ENCODE peak calls at places on chromosomes 6 and 20, in ten cellular contexts. O, J, D, M, T, C, F, X, U and V are unnamed samples.
A peak's percentile ranks its signal among the peaks of the same experiment; 100 is the strongest.

GRCh38 chr6:6736753-6737654 is 148.5 kb downstream of the LY86 start:
- DNase-seq in O (peak; percentile 72), J (peak; percentile 37), D (no peak), M (peak; percentile 92), T (peak; percentile 90), C (no peak), F (peak; percentile 88), X (no peak), U (no peak), V (peak; percentile 67)

GRCh38 chr6:132132420-132132819 is 181.2 kb upstream of the CCN2 start:
- DNase-seq in O (no peak), J (no peak), D (no peak), M (no peak), T (no peak), C (no peak), F (no peak), X (no peak), U (no peak), V (no peak)

GRCh38 chr6:124590001-124590400 is 372.2 kb upstream of the RNF217 start:
- DNase-seq in O (no peak), J (no peak), D (no peak), M (no peak), T (no peak), C (no peak), F (no peak), X (no peak), U (no peak), V (no peak)

GRCh38 chr6:38846844-38847243 is 131.7 kb downstream of the DNAH8 start:
- DNase-seq in O (no peak), J (no peak), D (no peak), M (no peak), T (no peak), C (no peak), F (no peak), X (no peak), U (no peak), V (no peak)

GRCh38 chr20:10982692-10983091 is 308.9 kb upstream of the JAG1 start:
- DNase-seq in O (no peak), J (no peak), D (no peak), M (no peak), T (peak; percentile 65), C (no peak), F (no peak), X (no peak), U (peak; percentile 53), V (no peak)

GRCh38 chr6:47147836-47148344 is 105.8 kb upstream of the ADGRF1 start:
- DNase-seq in O (no peak), J (no peak), D (peak; percentile 77), M (no peak), T (no peak), C (no peak), F (no peak), X (no peak), U (no peak), V (no peak)

GRCh38 chr20:44727039-44727438 is 11.9 kb downstream of the CCN5 start:
- DNase-seq in O (no peak), J (no peak), D (no peak), M (no peak), T (no peak), C (no peak), F (no peak), X (no peak), U (no peak), V (no peak)

GRCh38 chr6:29965873-29966601 is 23.7 kb downstream of the HLA-A start:
- DNase-seq in O (peak; percentile 38), J (peak; percentile 91), D (no peak), M (peak; percentile 88), T (peak; percentile 91), C (peak; percentile 67), F (peak; percentile 52), X (peak; percentile 79), U (peak; percentile 92), V (peak; percentile 92)

GRCh38 chr20:36197271-36197670 is 39.0 kb upstream of the AAR2 start:
- DNase-seq in O (no peak), J (no peak), D (no peak), M (no peak), T (no peak), C (no peak), F (no peak), X (no peak), U (no peak), V (no peak)

GRCh38 chr6:85432554-85432953 is 17.3 kb upstream of the NT5E start:
- DNase-seq in O (no peak), J (no peak), D (no peak), M (no peak), T (no peak), C (no peak), F (no peak), X (no peak), U (no peak), V (no peak)

GRCh38 chr6:85464722-85465150 is 14.9 kb downstream of the NT5E start:
- DNase-seq in O (no peak), J (no peak), D (peak; percentile 70), M (no peak), T (no peak), C (no peak), F (no peak), X (no peak), U (peak; percentile 93), V (no peak)

GRCh38 chr20:38600057-38600456 is 1.6 kb upstream of the ARHGAP40 start:
- DNase-seq in O (no peak), J (no peak), D (no peak), M (no peak), T (no peak), C (no peak), F (no peak), X (no peak), U (no peak), V (no peak)

GRCh38 chr20:38602185-38602581 is 574 bp downstream of the ARHGAP40 start:
- DNase-seq in O (no peak), J (no peak), D (no peak), M (no peak), T (no peak), C (no peak), F (peak; percentile 40), X (no peak), U (no peak), V (no peak)

GRCh38 chr20:38603286-38603685 is 1.7 kb downstream of the ARHGAP40 start:
- DNase-seq in O (no peak), J (no peak), D (no peak), M (no peak), T (no peak), C (no peak), F (no peak), X (no peak), U (no peak), V (no peak)

GRCh38 chr20:38599410-38599882 is 2.2 kb upstream of the ARHGAP40 start:
- DNase-seq in O (peak; percentile 94), J (no peak), D (no peak), M (no peak), T (no peak), C (peak; percentile 90), F (no peak), X (no peak), U (no peak), V (peak; percentile 85)

DNA sequence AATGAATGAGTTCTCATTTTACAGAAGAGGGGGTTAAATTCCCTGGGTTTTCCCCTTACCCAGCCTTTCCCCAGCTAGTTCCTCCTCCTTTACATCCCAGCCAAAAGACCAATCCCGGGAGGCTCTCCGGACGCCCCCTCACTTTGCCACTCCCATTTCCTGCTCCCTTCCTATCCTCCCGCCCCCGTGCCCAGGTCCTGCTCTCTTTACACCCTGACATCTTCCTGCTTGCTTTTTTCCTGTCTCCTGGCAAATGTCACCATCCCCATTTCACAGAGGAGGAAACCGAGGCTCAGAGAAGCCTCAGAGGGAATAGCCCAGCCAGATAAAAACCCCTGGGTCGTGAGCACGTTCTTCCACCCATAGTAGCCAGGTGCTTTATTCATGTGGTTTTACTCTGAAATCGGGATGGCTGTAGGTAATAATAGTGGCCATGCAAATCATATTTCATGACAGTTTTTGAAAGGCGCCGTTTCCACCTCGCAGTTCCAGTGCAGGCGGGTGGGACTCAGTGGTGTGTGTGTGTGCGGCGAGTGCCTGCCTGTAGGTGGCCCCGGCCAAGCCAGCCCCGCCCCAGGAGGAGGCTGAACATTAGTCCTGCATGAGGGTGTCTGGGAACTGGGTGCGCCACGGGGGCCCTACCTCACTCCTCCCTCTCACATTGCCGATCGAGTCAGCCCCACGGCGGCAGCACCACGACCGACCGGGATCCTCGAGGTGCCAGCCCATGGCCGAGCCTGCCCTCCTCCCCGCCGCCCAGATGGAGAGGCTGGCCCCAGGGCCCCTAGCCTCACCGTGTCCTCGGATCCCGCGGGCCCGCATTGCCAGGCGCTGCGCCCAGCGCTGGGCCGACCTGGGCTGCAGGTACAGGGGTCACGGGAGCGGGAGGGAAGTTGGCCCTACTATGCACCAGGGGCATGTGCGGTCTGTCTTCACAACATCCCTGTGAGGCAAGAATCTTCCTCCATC is at the start of gene ARHGAP40:
- DNase-seq in O (peak; percentile 81), J (peak; percentile 11), D (no peak), M (no peak), T (no peak), C (peak; percentile 79), F (peak; percentile 68), X (no peak), U (no peak), V (peak; percentile 51)
- TF ChIP-seq CTCF in O (peak; percentile 31), J (no peak), D (no peak), M (no peak), T (no peak), C (peak; percentile 29), F (peak; percentile 30), X (no peak), U (peak; percentile 36), V (no peak)

DNA sequence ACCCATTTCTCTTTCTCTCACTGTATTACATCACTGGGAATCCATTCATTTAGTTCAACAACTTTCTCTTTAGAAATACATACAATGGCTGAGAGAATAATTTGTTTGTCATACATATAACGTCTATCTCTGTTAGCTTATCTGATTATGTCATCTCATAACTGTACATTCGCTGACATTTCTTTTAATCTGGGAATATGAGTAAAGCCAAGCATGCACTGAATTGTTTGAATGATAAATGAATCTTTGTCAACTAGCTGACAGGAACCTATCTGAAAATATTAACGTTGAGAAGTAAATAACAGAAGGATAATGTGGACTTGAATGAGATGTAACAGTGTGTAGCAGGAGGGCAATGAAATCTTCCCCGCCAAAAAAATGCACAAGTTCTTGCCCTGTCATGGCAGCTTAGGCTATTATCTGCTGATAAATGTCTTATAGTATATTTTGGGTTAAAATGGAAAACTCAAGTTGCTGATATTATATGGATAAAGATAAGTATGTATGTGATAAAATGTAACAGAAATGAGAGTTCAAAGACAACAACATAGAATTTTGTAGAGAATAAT is 581.2 kb upstream of the ADGRB3 start:
- DNase-seq in O (no peak), J (no peak), D (no peak), M (no peak), T (no peak), C (no peak), F (no peak), X (no peak), U (no peak), V (no peak)
- TF ChIP-seq POLR2AphosphoS5 in O (no peak), J (no peak), D (no peak), M (no peak), T (no peak), C (no peak), F (no peak), X (no peak), U (no peak), V (no peak)

GRCh38 chr20:62646851-62647520 is 4.7 kb downstream of the SLCO4A1 start:
- DNase-seq in O (no peak), J (peak; percentile 78), D (no peak), M (no peak), T (no peak), C (no peak), F (no peak), X (no peak), U (no peak), V (peak; percentile 87)
- H3K4me3 ChIP-seq in O (no peak overlapping the region), J (no peak overlapping the region), D (no peak overlapping the region), M (no peak overlapping the region), T (no peak overlapping the region), C (no peak overlapping the region), F (no peak overlapping the region), X (no peak overlapping the region), U (no peak overlapping the region), V (no peak overlapping the region)

GRCh38 chr6:48449002-48449401 is 338.0 kb upstream of the PTCHD4 start:
- DNase-seq in O (no peak), J (no peak), D (no peak), M (no peak), T (no peak), C (no peak), F (peak; percentile 21), X (no peak), U (no peak), V (no peak)
- TF ChIP-seq CTCF in O (no peak), J (no peak), D (no peak), M (no peak), T (no peak), C (no peak), F (peak; percentile 29), X (no peak), U (no peak), V (no peak)